ENCODE peak calls at places on chromosomes 6 and 20, in seven cellular contexts. L is heart right ventricle; I is skeletal muscle cell; D is left ventricle myocardium inferior; Y is T1000; K is brain pericyte; E is stimulated activated CD4-positive, alpha-beta T cell treated with anti-CD3 and anti-CD28 coated beads, Interleukin-15, amount 100 ng/mL, for 1 hour. T is an unnamed sample.
A peak's percentile ranks its signal among the peaks of the same experiment; 100 is the strongest.

GRCh38 chr6:139230421-139230840 is 61.4 kb downstream of the TXLNB start:
- DNase-seq in K (no peak), I (peak; percentile 43), Y (no peak), D (no peak), E (no peak), L (no peak), T (no peak)

GRCh38 chr6:131733376-131734016 is 22.7 kb upstream of the CTAGE9 start:
- DNase-seq in Y (peak; percentile 5), L (no peak), I (peak; percentile 83), K (peak; percentile 65), E (no peak), D (no peak), T (no peak)

GRCh38 chr6:104527311-104527710 is 332.4 kb downstream of the HACE1 start:
- DNase-seq in E (no peak), Y (no peak), K (no peak), D (no peak), L (no peak), I (no peak), T (no peak)

GRCh38 chr20:21518292-21518991 is 4.6 kb upstream of the NKX2-2 start:
- DNase-seq in K (no peak), Y (no peak), L (no peak), E (no peak), I (no peak), D (no peak), T (no peak)

GRCh38 chr6:100304575-100304974 is 160.1 kb downstream of the SIM1 start:
- DNase-seq in L (no peak), Y (no peak), I (no peak), D (no peak), E (no peak), K (no peak), T (no peak)

GRCh38 chr6:20058912-20059311 is 153.4 kb downstream of the MBOAT1 start:
- DNase-seq in Y (no peak), L (no peak), E (no peak), I (no peak), K (no peak), D (no peak), T (no peak)

GRCh38 chr20:38961530-38962043 is 557 bp upstream of the DHX35 start:
- DNase-seq in E (no peak), I (no peak), L (no peak), D (no peak), K (no peak), Y (no peak), T (no peak)

GRCh38 chr20:15976047-15976731 is 597.1 kb downstream of the KIF16B start:
- DNase-seq in D (no peak), K (no peak), Y (no peak), I (no peak), E (no peak), L (no peak), T (no peak)

GRCh38 chr6:82178084-82178758 is 69.3 kb downstream of the IBTK start:
- DNase-seq in L (no peak), D (no peak), K (no peak), Y (no peak), I (peak; percentile 12), E (no peak), T (no peak)